ENCODE peak calls at places on chromosome 3, in seven cellular contexts. R is IMR-90; I is activated naive CD8-positive, alpha-beta T cell treated with anti-CD3 and anti-CD28 coated beads, Interleukin-2, amount 50 U/mL, for 24 hours; F is activated CD4-positive, alpha-beta T cell treated with anti-CD3 and anti-CD28 coated beads, Interleukin-2, amount 10 ng/mL, durations not matched to agents 7 days and 5 days; W is SK-N-SH; U is kidney; X is NCI-H774. C is an unnamed sample.
A peak's percentile ranks its signal among the peaks of the same experiment; 100 is the strongest.

GRCh38 chr3:133474251-133474801 is 74.5 kb downstream of the BFSP2 start:
- DNase-seq in R (peak; percentile 89), I (no peak), F (no peak), W (no peak), U (no peak), X (no peak), C (peak; percentile 10)

GRCh38 chr3:177977381-177978158 is 558.7 kb upstream of the KCNMB2 start:
- DNase-seq in R (peak; percentile 96), I (no peak), F (no peak), W (no peak), U (no peak), X (no peak), C (peak; percentile 36)

GRCh38 chr3:122689587-122689986 is 8.9 kb downstream of the PARP14 start:
- DNase-seq in R (peak; percentile 39), I (no peak), F (no peak), W (no peak), U (no peak), X (no peak), C (no peak)

GRCh38 chr3:194711913-194712312 is 26.2 kb downstream of the FAM43A start:
- DNase-seq in R (peak; percentile 91), I (no peak), F (no peak), W (no peak), U (no peak), X (no peak), C (peak; percentile 100)

GRCh38 chr3:186931487-186932280 is 1.4 kb downstream of the ST6GAL1 start:
- DNase-seq in R (peak; percentile 63), I (peak; percentile 71), F (peak; percentile 81), W (peak; percentile 34), U (peak; percentile 92), X (no peak), C (peak; percentile 53)

GRCh38 chr3:124887177-124887995 is at the start of gene ITGB5:
- DNase-seq in R (peak; percentile 63), I (peak; percentile 46), F (peak; percentile 10), W (peak; percentile 90), U (peak; percentile 94), X (no peak), C (peak; percentile 56)

GRCh38 chr3:177905895-177906511 is 630.2 kb upstream of the KCNMB2 start:
- DNase-seq in R (peak; percentile 83), I (no peak), F (no peak), W (no peak), U (no peak), X (no peak), C (no peak)

GRCh38 chr3:153963012-153963411 is 158.2 kb upstream of the ARHGEF26 start:
- DNase-seq in R (no peak), I (no peak), F (no peak), W (no peak), U (no peak), X (no peak), C (no peak)

GRCh38 chr3:191065183-191065805 is 133.7 kb upstream of the OSTN start:
- DNase-seq in R (peak; percentile 80), I (no peak), F (no peak), W (no peak), U (no peak), X (no peak), C (no peak)

GRCh38 chr3:17231537-17232261 is 346.9 kb downstream of the PLCL2 start:
- DNase-seq in R (no peak), I (no peak), F (no peak), W (no peak), U (no peak), X (peak; percentile 39), C (no peak)

GRCh38 chr3:11706604-11707003 is 62.9 kb upstream of the VGLL4 start:
- DNase-seq in R (no peak), I (no peak), F (no peak), W (no peak), U (no peak), X (no peak), C (no peak)

GRCh38 chr3:66039590-66039887 is 821 bp upstream of the MAGI1 start:
- DNase-seq in R (no peak), I (no peak), F (no peak), W (peak; percentile 60), U (peak; percentile 83), X (no peak), C (peak; percentile 60)

GRCh38 chr3:46296826-46297225 is 54.6 kb downstream of the CCR3 start:
- DNase-seq in R (no peak), I (no peak), F (no peak), W (no peak), U (no peak), X (no peak), C (no peak)

GRCh38 chr3:57933589-57933988 is 74.6 kb upstream of the FLNB start:
- DNase-seq in R (no peak), I (no peak), F (no peak), W (no peak), U (no peak), X (no peak), C (no peak)

GRCh38 chr3:132317229-132317948 is at the start of gene ACP3:
- DNase-seq in R (peak; percentile 82), I (no peak), F (no peak), W (no peak), U (no peak), X (no peak), C (no peak)